ENCODE peak calls at places on chromosomes 13 and 19, in four cellular contexts. R, Q, V and J are unnamed samples.

GRCh38 chr13:50589139-50589538 is 254.4 kb downstream of the DLEU7 start:
- DNase-seq in R (no peak), Q (no peak), V (no peak), J (no peak)

GRCh38 chr19:43337737-43338136 is 15.7 kb upstream of the CD177 start:
- DNase-seq in R (no peak), Q (no peak), V (no peak), J (no peak)

GRCh38 chr13:110229905-110230563 is 76.9 kb downstream of the COL4A1 start:
- DNase-seq in R (no peak), Q (no peak), V (no peak), J (no peak)

GRCh38 chr19:40416918-40417713 is 3.9 kb upstream of the PRX start:
- DNase-seq in R (no peak), Q (peak; percentile 66), V (no peak), J (no peak)

GRCh38 chr19:6948884-6949283 is 61.5 kb downstream of the ADGRE1 start:
- DNase-seq in R (no peak), Q (no peak), V (no peak), J (no peak)

GRCh38 chr19:36963262-36963661 is 47.1 kb downstream of the ZNF568 start:
- DNase-seq in R (no peak), Q (no peak), V (no peak), J (no peak)

GRCh38 chr19:3186891-3187661 is 1.3 kb downstream of the NCLN start:
- DNase-seq in R (no peak), Q (peak; percentile 50), V (no peak), J (no peak)

GRCh38 chr19:17686027-17686511 is 2.1 kb downstream of the UNC13A start:
- DNase-seq in R (no peak), Q (peak; percentile 44), V (peak; percentile 69), J (no peak)

GRCh38 chr19:28504727-28505126 is 708.2 kb downstream of the UQCRFS1 start:
- DNase-seq in R (no peak), Q (peak; percentile 44), V (peak; percentile 51), J (no peak)

GRCh38 chr13:110311721-110312668 is 4.9 kb downstream of the COL4A2 start:
- DNase-seq in R (no peak), Q (no peak), V (no peak), J (no peak)

GRCh38 chr19:53624776-53625540 is 6.8 kb upstream of the DPRX start:
- DNase-seq in R (no peak), Q (no peak), V (no peak), J (no peak)

GRCh38 chr19:32676186-32676894 is 692 bp downstream of the RGS9BP start:
- DNase-seq in R (peak; percentile 43), Q (no peak), V (peak; percentile 62), J (no peak)

GRCh38 chr13:98542568-98543379 is 34.1 kb downstream of the STK24 start:
- DNase-seq in R (no peak), Q (no peak), V (no peak), J (no peak)

GRCh38 chr13:98539655-98540054 is 37.3 kb downstream of the STK24 start:
- DNase-seq in R (no peak), Q (no peak), V (no peak), J (no peak)

GRCh38 chr13:98541211-98541610 is 35.7 kb downstream of the STK24 start:
- DNase-seq in R (no peak), Q (no peak), V (no peak), J (no peak)

GRCh38 chr13:98541701-98542203 is 35.2 kb downstream of the STK24 start:
- DNase-seq in R (no peak), Q (no peak), V (no peak), J (no peak)

DNA sequence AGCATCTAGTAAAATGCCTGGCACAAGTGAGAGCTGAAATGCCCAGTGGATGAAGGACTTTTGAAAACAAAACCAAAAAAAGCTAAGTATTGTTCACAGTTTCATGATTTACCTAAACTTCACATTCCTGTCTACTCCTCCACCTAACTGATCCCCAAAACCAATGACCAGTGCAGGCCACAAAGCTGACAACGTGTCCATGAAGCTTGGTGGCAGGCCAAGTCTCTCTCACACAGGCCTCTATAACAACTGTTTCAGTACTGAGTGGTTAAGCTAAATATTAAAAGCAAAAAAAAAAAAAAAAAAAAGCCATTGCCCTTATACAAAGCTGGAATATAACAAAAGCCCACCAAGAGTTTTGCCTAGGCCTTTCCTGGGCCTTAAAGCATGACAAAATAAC is 36.4 kb downstream of the STK24 start:
- DNase-seq in R (no peak), Q (no peak), V (no peak), J (no peak)
- H3K4me1 ChIP-seq in R (peaks cover 14% of the 10 kb centered on the region), Q (peaks cover 22% of the 10 kb centered on the region), V (peaks cover 57% of the 10 kb centered on the region), J (peaks cover 56% of the 10 kb centered on the region)

GRCh38 chr13:98529171-98529570 is 47.7 kb downstream of the STK24 start:
- DNase-seq in R (no peak), Q (no peak), V (no peak), J (no peak)
- H3K4me2 ChIP-seq in R (no peak overlapping the region), Q (no peak overlapping the region), V (peak overlapping the region; percentile 26), J (no peak overlapping the region)

GRCh38 chr13:44157614-44158013 is 216.0 kb upstream of the SERP2 start:
- DNase-seq in R (no peak), Q (no peak), V (no peak), J (no peak)
- H3K4me1 ChIP-seq in R (peaks cover 30% of the 10 kb centered on the region), Q (no peaks in the 10 kb centered on the region), V (no peaks in the 10 kb centered on the region), J (no peaks in the 10 kb centered on the region)

GRCh38 chr13:20492641-20493040 is 33.0 kb downstream of the CRYL1 start:
- DNase-seq in R (peak; percentile 22), Q (peak; percentile 18), V (peak; percentile 62), J (no peak)

GRCh38 chr13:20494656-20495055 is 31.0 kb downstream of the CRYL1 start:
- DNase-seq in R (no peak), Q (no peak), V (no peak), J (no peak)

GRCh38 chr13:20498129-20498528 is 27.5 kb downstream of the CRYL1 start:
- DNase-seq in R (no peak), Q (no peak), V (no peak), J (no peak)

GRCh38 chr13:20497376-20497775 is 28.3 kb downstream of the CRYL1 start:
- DNase-seq in R (no peak), Q (no peak), V (no peak), J (no peak)

GRCh38 chr13:20495087-20496023 is 30.3 kb downstream of the CRYL1 start:
- DNase-seq in R (peak; percentile 46), Q (peak; percentile 52), V (peak; percentile 75), J (peak; percentile 40)
- H3K4me2 ChIP-seq in R (peak overlapping the region; percentile 68), Q (peak overlapping the region; percentile 39), V (no peak overlapping the region), J (no peak overlapping the region)

GRCh38 chr19:55256562-55257460 is 2.0 kb downstream of the PPP6R1 start:
- DNase-seq in R (no peak), Q (no peak), V (no peak), J (no peak)

GRCh38 chr19:55258828-55259539 is at the start of gene PPP6R1:
- DNase-seq in R (peak; percentile 99), Q (peak; percentile 97), V (peak; percentile 97), J (peak; percentile 97)

GRCh38 chr19:55255618-55256423 is 3.0 kb downstream of the PPP6R1 start:
- DNase-seq in R (peak; percentile 85), Q (no peak), V (no peak), J (peak; percentile 39)

GRCh38 chr19:55258476-55258827 is 365 bp downstream of the PPP6R1 start:
- DNase-seq in R (no peak), Q (peak; percentile 82), V (no peak), J (no peak)

GRCh38 chr19:55257461-55258411 is 1.1 kb downstream of the PPP6R1 start:
- DNase-seq in R (no peak), Q (peak; percentile 56), V (peak; percentile 46), J (no peak)
- H3K4me1 ChIP-seq in R (peaks cover 36% of the 10 kb centered on the region), Q (peaks cover 55% of the 10 kb centered on the region), V (peaks cover 30% of the 10 kb centered on the region), J (peaks cover 14% of the 10 kb centered on the region)

DNA sequence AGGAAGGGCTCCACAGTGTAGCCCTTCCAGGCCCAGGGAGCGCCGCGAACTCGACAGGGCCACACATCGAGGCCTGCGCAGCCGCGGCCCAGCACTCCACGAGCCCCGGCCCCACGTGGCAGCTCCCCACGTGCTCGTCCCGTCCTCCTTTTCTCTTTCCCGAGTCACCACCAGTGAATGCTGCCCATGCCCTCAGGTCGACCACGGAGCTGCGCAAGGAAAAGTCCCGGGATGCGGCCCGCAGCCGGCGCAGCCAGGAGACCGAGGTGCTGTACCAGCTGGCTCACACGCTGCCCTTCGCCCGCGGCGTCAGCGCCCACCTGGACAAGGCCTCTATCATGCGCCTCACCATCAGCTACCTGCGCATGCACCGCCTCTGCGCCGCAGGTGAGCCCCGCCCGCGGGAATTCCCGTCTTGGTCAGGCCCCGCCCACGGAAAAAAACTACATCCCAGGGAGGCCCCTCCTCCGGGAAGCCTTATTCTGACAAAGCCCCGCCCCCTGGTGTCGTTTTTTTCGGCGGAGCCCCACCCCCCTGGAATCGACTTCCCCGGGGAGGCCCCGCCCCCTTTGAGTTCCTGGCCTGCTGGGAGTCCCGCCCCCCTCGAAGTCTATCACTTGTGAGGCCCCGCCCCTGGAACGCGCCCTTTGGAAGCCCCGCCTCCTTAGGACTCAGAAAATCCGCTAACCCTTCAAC is 7.0 kb downstream of the HIF3A start:
- DNase-seq in R (peak; percentile 40), Q (peak; percentile 93), V (peak; percentile 100), J (no peak)
- H3K4me2 ChIP-seq in R (no peak overlapping the region), Q (no peak overlapping the region), V (peak overlapping the region; percentile 76), J (no peak overlapping the region)

DNA sequence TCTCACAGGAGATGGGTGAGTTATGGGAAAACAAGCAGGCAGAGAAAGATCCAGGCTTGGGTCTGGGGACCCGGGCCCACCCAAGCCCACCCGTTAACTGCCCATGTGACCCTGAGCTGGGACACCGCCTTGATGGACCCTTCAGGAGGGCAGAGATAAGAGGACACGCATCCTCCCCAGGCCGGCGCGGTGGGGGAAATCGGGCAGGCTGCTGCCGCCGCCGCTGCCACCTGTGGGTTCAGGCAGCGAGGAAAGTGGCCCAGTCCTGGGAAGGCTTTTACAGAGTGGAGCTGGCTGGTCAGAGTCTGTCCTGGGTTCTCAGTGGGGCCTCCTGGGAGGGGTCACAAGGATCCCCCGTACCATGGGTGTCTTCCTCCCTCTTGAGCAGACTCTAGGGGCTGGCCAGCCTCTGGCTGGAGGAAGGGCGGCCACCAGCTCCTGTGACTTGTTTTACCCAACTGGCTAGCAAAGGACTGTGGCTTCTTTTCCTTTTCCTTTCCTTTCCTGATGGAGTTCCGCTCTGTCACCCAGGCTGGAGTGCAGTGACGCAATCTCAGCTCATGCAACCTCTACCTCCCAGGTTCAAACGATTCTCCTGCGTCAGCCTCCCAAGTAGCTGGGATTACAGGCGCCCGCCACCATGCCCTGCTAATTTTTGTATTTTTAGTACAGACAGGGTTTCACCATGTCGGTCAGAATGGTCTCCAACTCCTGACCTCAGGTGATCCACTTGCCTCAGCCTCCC is 155.4 kb downstream of the KDM4B start:
- DNase-seq in R (no peak), Q (no peak), V (no peak), J (no peak)
- H3K4me1 ChIP-seq in R (no peaks in the 10 kb centered on the region), Q (peaks cover 55% of the 10 kb centered on the region), V (peaks cover 25% of the 10 kb centered on the region), J (peaks cover 31% of the 10 kb centered on the region)

GRCh38 chr19:44671400-44671799 is at the start of gene CEACAM19:
- DNase-seq in R (no peak), Q (no peak), V (no peak), J (no peak)
- H3K4me2 ChIP-seq in R (no peak within 1 kb of the TSS), Q (no peak within 1 kb of the TSS), V (no peak within 1 kb of the TSS), J (no peak within 1 kb of the TSS)